ENCODE peak calls at places on chromosomes 16 and 17, in five cellular contexts. One of them, this sample, is unnamed.

GRCh38 chr17:15502315-15503112 is 35.1 kb upstream of the CDRT4 start:
- DNase-seq in Caco-2: peak
- DNase-seq in CD4-positive, alpha-beta T cell: peak
- DNase-seq in body of pancreas: peak
- DNase-seq in GM23338: peak
- DNase-seq in this sample: peak

GRCh38 chr17:10094806-10095205 is 103.6 kb downstream of the GAS7 start:
- DNase-seq in Caco-2: no peak
- DNase-seq in CD4-positive, alpha-beta T cell: no peak
- DNase-seq in body of pancreas: no peak
- DNase-seq in GM23338: no peak
- DNase-seq in this sample: no peak

GRCh38 chr17:50354776-50355175 is 8.8 kb downstream of the XYLT2 start:
- DNase-seq in Caco-2: no peak
- DNase-seq in CD4-positive, alpha-beta T cell: no peak
- DNase-seq in body of pancreas: no peak
- DNase-seq in GM23338: no peak
- DNase-seq in this sample: no peak

GRCh38 chr17:12985431-12986285 is 32.2 kb downstream of the ELAC2 start:
- DNase-seq in Caco-2: no peak
- DNase-seq in CD4-positive, alpha-beta T cell: no peak
- DNase-seq in body of pancreas: no peak
- DNase-seq in GM23338: no peak
- DNase-seq in this sample: no peak

GRCh38 chr17:17663160-17664072 is 17.8 kb upstream of the RAI1 start:
- DNase-seq in Caco-2: peak
- DNase-seq in CD4-positive, alpha-beta T cell: peak
- DNase-seq in body of pancreas: no peak
- DNase-seq in GM23338: peak
- DNase-seq in this sample: peak

GRCh38 chr17:45826919-45827628 is 17.6 kb upstream of the SPPL2C start:
- DNase-seq in Caco-2: no peak
- DNase-seq in CD4-positive, alpha-beta T cell: no peak
- DNase-seq in body of pancreas: no peak
- DNase-seq in GM23338: no peak
- DNase-seq in this sample: no peak

GRCh38 chr17:72445055-72445991 is 324.5 kb downstream of the SOX9 start:
- DNase-seq in Caco-2: peak
- DNase-seq in CD4-positive, alpha-beta T cell: no peak
- DNase-seq in body of pancreas: no peak
- DNase-seq in GM23338: no peak
- DNase-seq in this sample: no peak

GRCh38 chr16:57373117-57373947 is 1.0 kb downstream of the CX3CL1 start:
- DNase-seq in Caco-2: no peak
- DNase-seq in CD4-positive, alpha-beta T cell: no peak
- DNase-seq in body of pancreas: no peak
- DNase-seq in GM23338: no peak
- DNase-seq in this sample: no peak

GRCh38 chr17:19867094-19867653 is 562 bp downstream of the ULK2 start:
- DNase-seq in Caco-2: peak
- DNase-seq in CD4-positive, alpha-beta T cell: peak
- DNase-seq in body of pancreas: peak
- DNase-seq in GM23338: peak
- DNase-seq in this sample: no peak

GRCh38 chr17:338442-339192 is 14.0 kb downstream of the RPH3AL start:
- DNase-seq in Caco-2: no peak
- DNase-seq in CD4-positive, alpha-beta T cell: no peak
- DNase-seq in body of pancreas: peak
- DNase-seq in GM23338: no peak
- DNase-seq in this sample: no peak

GRCh38 chr17:27526603-27527002 is 70.4 kb downstream of the KSR1 start:
- DNase-seq in Caco-2: no peak
- DNase-seq in CD4-positive, alpha-beta T cell: no peak
- DNase-seq in body of pancreas: peak
- DNase-seq in GM23338: peak
- DNase-seq in this sample: no peak

GRCh38 chr17:73286863-73287296 is 24.9 kb downstream of the CDC42EP4 start:
- DNase-seq in Caco-2: no peak
- DNase-seq in CD4-positive, alpha-beta T cell: no peak
- DNase-seq in body of pancreas: no peak
- DNase-seq in GM23338: no peak
- DNase-seq in this sample: no peak

GRCh38 chr17:43917348-43918025 is 10.2 kb upstream of the MPP2 start:
- DNase-seq in Caco-2: no peak
- DNase-seq in CD4-positive, alpha-beta T cell: no peak
- DNase-seq in body of pancreas: no peak
- DNase-seq in GM23338: peak
- DNase-seq in this sample: no peak
- TF ChIP-seq CTCF in Caco-2: no peak
- TF ChIP-seq CTCF in CD4-positive, alpha-beta T cell: peak
- TF ChIP-seq CTCF in body of pancreas: peak
- TF ChIP-seq CTCF in GM23338: peak
- TF ChIP-seq CTCF in this sample: peak

DNA sequence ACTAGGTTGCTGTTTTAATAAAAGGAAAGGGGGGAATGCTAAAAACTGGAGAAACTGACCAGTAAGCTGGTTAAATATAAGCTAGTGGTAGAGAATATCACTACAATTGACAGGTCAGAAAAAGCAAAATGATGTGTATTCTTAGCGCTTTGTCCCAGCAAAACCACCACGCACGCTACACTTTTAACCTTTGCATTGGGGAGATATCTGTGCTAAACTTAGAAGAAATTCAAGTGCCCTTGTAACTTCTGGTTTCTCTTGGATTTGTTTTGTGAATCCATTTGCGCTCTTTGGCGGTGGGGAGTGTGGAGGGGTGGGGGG is 1.4 kb downstream of the GAN start:
- DNase-seq in Caco-2: no peak
- DNase-seq in CD4-positive, alpha-beta T cell: no peak
- DNase-seq in body of pancreas: no peak
- DNase-seq in GM23338: no peak
- DNase-seq in this sample: no peak
- TF ChIP-seq CTCF in Caco-2: no peak
- TF ChIP-seq CTCF in CD4-positive, alpha-beta T cell: no peak
- TF ChIP-seq CTCF in body of pancreas: no peak
- TF ChIP-seq CTCF in GM23338: no peak
- TF ChIP-seq CTCF in this sample: no peak

GRCh38 chr17:37225458-37225857 is 150.3 kb upstream of the C17orf78 start:
- DNase-seq in Caco-2: no peak
- DNase-seq in CD4-positive, alpha-beta T cell: no peak
- DNase-seq in body of pancreas: no peak
- DNase-seq in GM23338: peak
- DNase-seq in this sample: no peak

GRCh38 chr17:37221865-37222264 is 153.9 kb upstream of the C17orf78 start:
- DNase-seq in Caco-2: no peak
- DNase-seq in CD4-positive, alpha-beta T cell: no peak
- DNase-seq in body of pancreas: no peak
- DNase-seq in GM23338: no peak
- DNase-seq in this sample: no peak

GRCh38 chr17:37218849-37219248 is 156.9 kb upstream of the C17orf78 start:
- DNase-seq in Caco-2: no peak
- DNase-seq in CD4-positive, alpha-beta T cell: no peak
- DNase-seq in body of pancreas: no peak
- DNase-seq in GM23338: no peak
- DNase-seq in this sample: no peak

GRCh38 chr17:37219876-37220608 is 155.7 kb upstream of the C17orf78 start:
- DNase-seq in Caco-2: no peak
- DNase-seq in CD4-positive, alpha-beta T cell: no peak
- DNase-seq in body of pancreas: no peak
- DNase-seq in GM23338: peak
- DNase-seq in this sample: no peak

GRCh38 chr17:37220609-37220953 is 155.2 kb upstream of the C17orf78 start:
- DNase-seq in Caco-2: peak
- DNase-seq in CD4-positive, alpha-beta T cell: no peak
- DNase-seq in body of pancreas: no peak
- DNase-seq in GM23338: peak
- DNase-seq in this sample: no peak
- TF ChIP-seq CTCF in Caco-2: peak
- TF ChIP-seq CTCF in CD4-positive, alpha-beta T cell: no peak
- TF ChIP-seq CTCF in body of pancreas: no peak
- TF ChIP-seq CTCF in GM23338: peak
- TF ChIP-seq CTCF in this sample: peak

DNA sequence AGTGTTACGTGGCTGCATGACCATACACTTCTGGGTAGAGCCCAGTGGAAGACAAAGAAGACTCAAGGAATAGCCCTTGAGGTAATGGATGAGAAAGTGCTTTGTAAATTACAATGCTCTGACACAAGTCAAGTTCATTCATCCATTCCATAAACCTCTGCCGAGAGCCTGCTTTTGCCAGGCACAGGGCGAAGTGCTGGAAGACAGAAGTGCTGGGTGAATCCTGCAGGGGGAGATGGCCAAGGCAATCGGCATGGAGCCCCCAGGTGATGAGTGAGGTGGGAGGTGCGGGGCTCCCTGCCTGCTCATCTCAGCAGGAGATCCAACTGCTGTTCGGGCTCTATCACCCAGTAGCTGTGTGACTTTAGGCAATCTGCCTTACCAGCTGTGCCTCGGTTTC is 2.8 kb upstream of the SOCS3 start:
- DNase-seq in Caco-2: no peak
- DNase-seq in CD4-positive, alpha-beta T cell: no peak
- DNase-seq in body of pancreas: no peak
- DNase-seq in GM23338: peak
- DNase-seq in this sample: no peak
- TF ChIP-seq CTCF in Caco-2: no peak
- TF ChIP-seq CTCF in CD4-positive, alpha-beta T cell: no peak
- TF ChIP-seq CTCF in body of pancreas: no peak
- TF ChIP-seq CTCF in GM23338: peak
- TF ChIP-seq CTCF in this sample: no peak